ENCODE peak calls at places on chromosomes 5 and 9, in six cellular contexts. P is astrocyte of the cerebellum, Z is lung, G is dorsolateral prefrontal cortex, H is left ventricle myocardium inferior, M is foreskin fibroblast. V is an unnamed sample.
A peak's percentile ranks its signal among the peaks of the same experiment; 100 is the strongest.

GRCh38 chr5:142402752-142403318 is 78.0 kb upstream of the SPRY4 start:
- DNase-seq in Z (no peak), H (no peak), G (no peak), M (no peak), P (no peak), V (no peak)

GRCh38 chr9:27329292-27329691 is 32.3 kb upstream of the EQTN start:
- DNase-seq in P (no peak), M (no peak), Z (no peak), G (no peak), H (no peak), V (no peak)

GRCh38 chr5:33445808-33446207 is 5.0 kb downstream of the TARS1 start:
- DNase-seq in G (no peak), Z (no peak), M (no peak), P (no peak), H (no peak), V (no peak)

GRCh38 chr5:177455661-177456590 is 9.3 kb downstream of the PRR7 start:
- DNase-seq in P (peak; percentile 79), M (peak; percentile 84), G (peak; percentile 85), Z (peak; percentile 95), H (peak; percentile 93), V (peak; percentile 97)

GRCh38 chr5:41835625-41836024 is 34.6 kb downstream of the OXCT1 start:
- DNase-seq in H (peak; percentile 54), G (no peak), M (peak; percentile 88), P (peak; percentile 42), Z (no peak), V (no peak)

GRCh38 chr9:121026260-121026691 is 23.8 kb downstream of the C5 start:
- DNase-seq in M (no peak), H (no peak), G (no peak), P (no peak), Z (no peak), V (no peak)

GRCh38 chr5:168204165-168204564 is 87.3 kb upstream of the WWC1 start:
- DNase-seq in G (no peak), M (no peak), P (no peak), Z (no peak), H (no peak), V (no peak)

GRCh38 chr5:172881691-172882370 is 47.8 kb downstream of the ERGIC1 start:
- DNase-seq in M (peak; percentile 68), G (no peak), P (no peak), H (no peak), Z (no peak), V (no peak)

GRCh38 chr9:79574716-79575242 is 3.0 kb downstream of the TLE4 start:
- DNase-seq in G (no peak), H (no peak), Z (no peak), M (no peak), P (no peak), V (no peak)

GRCh38 chr9:108650826-108651225 is 205.0 kb downstream of the ACTL7B start:
- DNase-seq in M (no peak), G (no peak), Z (no peak), H (no peak), P (no peak), V (no peak)

GRCh38 chr5:3163626-3164025 is 412.1 kb upstream of the IRX2 start:
- DNase-seq in Z (no peak), G (no peak), M (no peak), P (no peak), H (no peak), V (no peak)

GRCh38 chr5:58064799-58065198 is 395.1 kb downstream of the PLK2 start:
- DNase-seq in G (no peak), H (no peak), M (peak; percentile 38), P (no peak), Z (no peak), V (no peak)

GRCh38 chr9:133735415-133735775 is 2.8 kb downstream of the SARDH start:
- DNase-seq in Z (no peak), P (no peak), M (no peak), H (no peak), G (no peak), V (no peak)

GRCh38 chr5:110073534-110073933 is 383.8 kb downstream of the MAN2A1 start:
- DNase-seq in Z (no peak), H (no peak), P (no peak), G (no peak), M (no peak), V (no peak)

GRCh38 chr5:110092955-110093785 is 403.4 kb downstream of the MAN2A1 start:
- DNase-seq in H (no peak), M (no peak), Z (no peak), P (no peak), G (no peak), V (no peak)

GRCh38 chr9:77161191-77161590 is 16.1 kb upstream of the VPS13A start:
- DNase-seq in P (no peak), G (no peak), Z (no peak), M (no peak), H (no peak), V (no peak)

GRCh38 chr9:111599092-111599947 is at the start of gene PTGR1:
- DNase-seq in M (peak; percentile 90), P (peak; percentile 51), G (peak; percentile 77), Z (peak; percentile 89), H (peak; percentile 85), V (peak; percentile 40)

GRCh38 chr9:98087420-98088354 is 31.2 kb downstream of the NANS start:
- DNase-seq in H (peak; percentile 22), G (no peak), Z (peak; percentile 43), P (no peak), M (peak; percentile 50), V (peak; percentile 49)

GRCh38 chr5:159913048-159913447 is 3.2 kb upstream of the ADRA1B start:
- DNase-seq in P (no peak), Z (peak; percentile 26), H (no peak), G (no peak), M (peak; percentile 80), V (no peak)

GRCh38 chr9:7982907-7983306 is 183.3 kb upstream of the DMAC1 start:
- DNase-seq in M (no peak), G (no peak), P (no peak), Z (no peak), H (no peak), V (no peak)
- TF ChIP-seq CTCF in M (no peak), G (no peak), P (no peak), Z (no peak), H (no peak), V (no peak)

GRCh38 chr9:14435871-14436270 is 121.9 kb upstream of the NFIB start:
- DNase-seq in Z (no peak), M (no peak), P (no peak), G (no peak), H (no peak), V (no peak)
- TF ChIP-seq CTCF in Z (no peak), M (no peak), P (no peak), G (no peak), H (no peak), V (no peak)

DNA sequence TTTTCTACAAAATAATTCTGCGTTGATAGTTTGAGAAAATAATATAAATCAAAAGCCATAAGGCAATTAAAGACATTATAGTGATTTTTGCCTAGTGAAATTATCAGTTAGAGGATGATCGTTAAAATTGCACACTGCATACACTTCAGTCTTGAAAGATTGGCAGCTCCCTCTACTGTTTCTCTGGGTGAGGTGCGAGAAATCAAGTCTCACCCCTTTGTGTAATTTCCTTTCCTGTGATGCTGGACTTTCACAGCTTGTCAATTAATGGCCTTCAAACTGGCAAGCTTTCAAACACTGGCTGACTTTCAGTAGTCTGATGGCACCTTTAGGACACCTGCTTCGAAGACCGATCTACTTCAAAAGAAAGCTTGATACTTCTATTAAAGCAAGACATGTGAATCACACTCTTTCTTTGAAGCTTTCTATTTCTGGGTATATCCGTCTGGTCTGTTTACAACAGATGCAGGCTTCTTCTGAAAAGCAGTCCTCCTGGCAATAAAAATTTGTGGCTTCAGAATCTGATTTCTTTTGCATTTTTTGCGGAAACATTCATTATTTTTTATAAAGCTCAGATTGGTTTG is 706.8 kb upstream of the PTPRD start:
- DNase-seq in H (no peak), M (no peak), G (no peak), Z (no peak), P (peak; percentile 8), V (no peak)
- TF ChIP-seq CTCF in H (peak; percentile 56), M (no peak), G (peak; percentile 59), Z (no peak), P (peak; percentile 67), V (peak; percentile 67)

GRCh38 chr5:56432326-56432725 is 199.2 kb upstream of the ANKRD55 start:
- DNase-seq in Z (no peak), G (no peak), P (no peak), M (no peak), H (no peak), V (no peak)
- TF ChIP-seq CTCF in Z (no peak), G (no peak), P (no peak), M (no peak), H (no peak), V (no peak)

GRCh38 chr5:119578937-119579336 is 50.4 kb upstream of the FAM170A start:
- DNase-seq in G (no peak), M (no peak), Z (no peak), H (no peak), P (no peak), V (no peak)
- TF ChIP-seq CTCF in G (no peak), M (no peak), Z (no peak), H (no peak), P (peak; percentile 17), V (peak; percentile 28)

DNA sequence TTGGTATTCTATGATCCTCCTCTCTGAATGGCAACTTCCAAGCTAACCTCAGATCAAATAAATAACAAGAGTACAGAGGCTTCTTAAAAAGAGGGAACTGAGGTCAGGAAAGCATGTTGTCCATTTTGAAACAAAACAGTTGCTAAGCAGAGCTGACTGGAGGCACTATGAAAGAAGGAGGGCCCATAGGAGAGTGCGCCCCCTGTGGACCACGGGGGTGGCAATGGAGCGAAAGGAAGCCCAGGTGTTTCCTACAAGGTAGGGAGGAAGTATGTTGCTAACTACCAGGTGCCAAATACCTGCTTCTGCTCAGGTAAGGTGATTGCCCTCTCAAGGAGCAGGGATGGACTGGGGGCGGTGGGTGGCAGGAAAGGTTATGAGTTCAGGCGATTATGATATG is 101.8 kb upstream of the MAST4 start:
- DNase-seq in P (no peak), G (no peak), M (no peak), H (no peak), Z (no peak), V (no peak)
- TF ChIP-seq CTCF in P (no peak), G (no peak), M (no peak), H (no peak), Z (no peak), V (peak; percentile 51)

V was measured in progenitor cell of endocrine pancreas.